ENCODE peak calls at places on chromosomes 12 and 14, in eight cellular contexts. One of them, this sample, is unnamed.

GRCh38 chr12:127383281-127383680 is 883.7 kb upstream of the TMEM132C start:
- DNase-seq in AG08395: peak; percentile 52
- DNase-seq in NCI-H774: no peak
- DNase-seq in amygdala: no peak
- DNase-seq in mesothelial cell of epicardium: no peak
- DNase-seq in kidney epithelial cell: no peak
- DNase-seq in activated CD4-positive, CD25-positive, alpha-beta regulatory T cell: no peak
- DNase-seq in stimulated activated CD4-positive, alpha-beta T cell treated with anti-CD3 and anti-CD28 coated beads, Interleukin-12 subunit alpha, Interleukin-12 subunit beta, amount 100 ng/mL, for 4 hours: no peak
- DNase-seq in this sample: no peak

GRCh38 chr12:43789941-43790340 is 16.2 kb downstream of the TWF1 start:
- DNase-seq in amygdala: no peak
- DNase-seq in mesothelial cell of epicardium: no peak
- DNase-seq in activated CD4-positive, CD25-positive, alpha-beta regulatory T cell: no peak
- DNase-seq in AG08395: no peak
- DNase-seq in NCI-H774: no peak
- DNase-seq in stimulated activated CD4-positive, alpha-beta T cell treated with anti-CD3 and anti-CD28 coated beads, Interleukin-12 subunit alpha, Interleukin-12 subunit beta, amount 100 ng/mL, for 4 hours: no peak
- DNase-seq in kidney epithelial cell: no peak
- DNase-seq in this sample: no peak

GRCh38 chr12:80857311-80857710 is 80.4 kb downstream of the LIN7A start:
- DNase-seq in NCI-H774: no peak
- DNase-seq in stimulated activated CD4-positive, alpha-beta T cell treated with anti-CD3 and anti-CD28 coated beads, Interleukin-12 subunit alpha, Interleukin-12 subunit beta, amount 100 ng/mL, for 4 hours: no peak
- DNase-seq in activated CD4-positive, CD25-positive, alpha-beta regulatory T cell: no peak
- DNase-seq in amygdala: no peak
- DNase-seq in kidney epithelial cell: no peak
- DNase-seq in AG08395: peak; percentile 37
- DNase-seq in mesothelial cell of epicardium: no peak
- DNase-seq in this sample: no peak

GRCh38 chr12:59164991-59165718 is 244.9 kb upstream of the LRIG3 start:
- DNase-seq in kidney epithelial cell: no peak
- DNase-seq in stimulated activated CD4-positive, alpha-beta T cell treated with anti-CD3 and anti-CD28 coated beads, Interleukin-12 subunit alpha, Interleukin-12 subunit beta, amount 100 ng/mL, for 4 hours: no peak
- DNase-seq in mesothelial cell of epicardium: no peak
- DNase-seq in AG08395: peak; percentile 35
- DNase-seq in activated CD4-positive, CD25-positive, alpha-beta regulatory T cell: no peak
- DNase-seq in NCI-H774: no peak
- DNase-seq in amygdala: no peak
- DNase-seq in this sample: no peak

GRCh38 chr12:131275824-131276223 is 322.1 kb downstream of the ADGRD1 start:
- DNase-seq in mesothelial cell of epicardium: no peak
- DNase-seq in amygdala: no peak
- DNase-seq in stimulated activated CD4-positive, alpha-beta T cell treated with anti-CD3 and anti-CD28 coated beads, Interleukin-12 subunit alpha, Interleukin-12 subunit beta, amount 100 ng/mL, for 4 hours: no peak
- DNase-seq in kidney epithelial cell: no peak
- DNase-seq in NCI-H774: no peak
- DNase-seq in AG08395: no peak
- DNase-seq in activated CD4-positive, CD25-positive, alpha-beta regulatory T cell: no peak
- DNase-seq in this sample: no peak

GRCh38 chr12:76711241-76711640 is 52.7 kb upstream of the ZDHHC17 start:
- DNase-seq in activated CD4-positive, CD25-positive, alpha-beta regulatory T cell: no peak
- DNase-seq in stimulated activated CD4-positive, alpha-beta T cell treated with anti-CD3 and anti-CD28 coated beads, Interleukin-12 subunit alpha, Interleukin-12 subunit beta, amount 100 ng/mL, for 4 hours: no peak
- DNase-seq in AG08395: no peak
- DNase-seq in amygdala: no peak
- DNase-seq in NCI-H774: no peak
- DNase-seq in kidney epithelial cell: no peak
- DNase-seq in mesothelial cell of epicardium: no peak
- DNase-seq in this sample: no peak

GRCh38 chr14:66859063-66859671 is 330.1 kb upstream of the GARIN2 start:
- DNase-seq in AG08395: no peak
- DNase-seq in mesothelial cell of epicardium: no peak
- DNase-seq in NCI-H774: no peak
- DNase-seq in amygdala: no peak
- DNase-seq in activated CD4-positive, CD25-positive, alpha-beta regulatory T cell: no peak
- DNase-seq in kidney epithelial cell: no peak
- DNase-seq in stimulated activated CD4-positive, alpha-beta T cell treated with anti-CD3 and anti-CD28 coated beads, Interleukin-12 subunit alpha, Interleukin-12 subunit beta, amount 100 ng/mL, for 4 hours: no peak
- DNase-seq in this sample: no peak

GRCh38 chr12:126384029-126384564 is 1318.9 kb downstream of the AACS start:
- DNase-seq in activated CD4-positive, CD25-positive, alpha-beta regulatory T cell: no peak
- DNase-seq in NCI-H774: peak; percentile 36
- DNase-seq in stimulated activated CD4-positive, alpha-beta T cell treated with anti-CD3 and anti-CD28 coated beads, Interleukin-12 subunit alpha, Interleukin-12 subunit beta, amount 100 ng/mL, for 4 hours: no peak
- DNase-seq in kidney epithelial cell: no peak
- DNase-seq in amygdala: no peak
- DNase-seq in AG08395: no peak
- DNase-seq in mesothelial cell of epicardium: no peak
- DNase-seq in this sample: no peak

GRCh38 chr12:6828671-6829531 is 694 bp downstream of the P3H3 start:
- DNase-seq in activated CD4-positive, CD25-positive, alpha-beta regulatory T cell: no peak
- DNase-seq in AG08395: peak; percentile 73
- DNase-seq in amygdala: no peak
- DNase-seq in kidney epithelial cell: no peak
- DNase-seq in NCI-H774: peak; percentile 17
- DNase-seq in mesothelial cell of epicardium: no peak
- DNase-seq in stimulated activated CD4-positive, alpha-beta T cell treated with anti-CD3 and anti-CD28 coated beads, Interleukin-12 subunit alpha, Interleukin-12 subunit beta, amount 100 ng/mL, for 4 hours: peak; percentile 44
- DNase-seq in this sample: no peak

GRCh38 chr12:6205144-6205539 is 4.9 kb downstream of the CD9 start:
- DNase-seq in kidney epithelial cell: no peak
- DNase-seq in amygdala: no peak
- DNase-seq in mesothelial cell of epicardium: no peak
- DNase-seq in activated CD4-positive, CD25-positive, alpha-beta regulatory T cell: no peak
- DNase-seq in AG08395: no peak
- DNase-seq in NCI-H774: no peak
- DNase-seq in stimulated activated CD4-positive, alpha-beta T cell treated with anti-CD3 and anti-CD28 coated beads, Interleukin-12 subunit alpha, Interleukin-12 subunit beta, amount 100 ng/mL, for 4 hours: no peak
- DNase-seq in this sample: no peak

GRCh38 chr12:6323340-6323994 is 13.0 kb downstream of the PLEKHG6 start:
- DNase-seq in NCI-H774: no peak
- DNase-seq in activated CD4-positive, CD25-positive, alpha-beta regulatory T cell: no peak
- DNase-seq in stimulated activated CD4-positive, alpha-beta T cell treated with anti-CD3 and anti-CD28 coated beads, Interleukin-12 subunit alpha, Interleukin-12 subunit beta, amount 100 ng/mL, for 4 hours: no peak
- DNase-seq in amygdala: no peak
- DNase-seq in mesothelial cell of epicardium: no peak
- DNase-seq in kidney epithelial cell: peak; percentile 89
- DNase-seq in AG08395: peak; percentile 92
- DNase-seq in this sample: no peak

GRCh38 chr12:4281173-4281654 is 7.7 kb downstream of the CCND2 start:
- DNase-seq in activated CD4-positive, CD25-positive, alpha-beta regulatory T cell: no peak
- DNase-seq in kidney epithelial cell: no peak
- DNase-seq in AG08395: no peak
- DNase-seq in mesothelial cell of epicardium: no peak
- DNase-seq in amygdala: no peak
- DNase-seq in NCI-H774: no peak
- DNase-seq in stimulated activated CD4-positive, alpha-beta T cell treated with anti-CD3 and anti-CD28 coated beads, Interleukin-12 subunit alpha, Interleukin-12 subunit beta, amount 100 ng/mL, for 4 hours: no peak
- DNase-seq in this sample: no peak

GRCh38 chr14:103692159-103692558 is 23.1 kb downstream of the XRCC3 start:
- DNase-seq in stimulated activated CD4-positive, alpha-beta T cell treated with anti-CD3 and anti-CD28 coated beads, Interleukin-12 subunit alpha, Interleukin-12 subunit beta, amount 100 ng/mL, for 4 hours: no peak
- DNase-seq in activated CD4-positive, CD25-positive, alpha-beta regulatory T cell: no peak
- DNase-seq in NCI-H774: no peak
- DNase-seq in amygdala: no peak
- DNase-seq in AG08395: no peak
- DNase-seq in mesothelial cell of epicardium: no peak
- DNase-seq in kidney epithelial cell: no peak
- DNase-seq in this sample: peak; percentile 55

GRCh38 chr14:80216818-80217217 is 5.5 kb upstream of the DIO2 start:
- DNase-seq in stimulated activated CD4-positive, alpha-beta T cell treated with anti-CD3 and anti-CD28 coated beads, Interleukin-12 subunit alpha, Interleukin-12 subunit beta, amount 100 ng/mL, for 4 hours: no peak
- DNase-seq in AG08395: no peak
- DNase-seq in kidney epithelial cell: no peak
- DNase-seq in mesothelial cell of epicardium: no peak
- DNase-seq in activated CD4-positive, CD25-positive, alpha-beta regulatory T cell: no peak
- DNase-seq in amygdala: no peak
- DNase-seq in NCI-H774: no peak
- DNase-seq in this sample: no peak

GRCh38 chr12:18141583-18141982 is 51.6 kb upstream of the RERGL start:
- DNase-seq in NCI-H774: peak; percentile 5
- DNase-seq in AG08395: peak; percentile 6
- DNase-seq in stimulated activated CD4-positive, alpha-beta T cell treated with anti-CD3 and anti-CD28 coated beads, Interleukin-12 subunit alpha, Interleukin-12 subunit beta, amount 100 ng/mL, for 4 hours: no peak
- DNase-seq in amygdala: no peak
- DNase-seq in activated CD4-positive, CD25-positive, alpha-beta regulatory T cell: no peak
- DNase-seq in mesothelial cell of epicardium: no peak
- DNase-seq in kidney epithelial cell: peak; percentile 32
- DNase-seq in this sample: no peak

GRCh38 chr12:51409846-51410245 is 14.8 kb upstream of the SLC4A8 start:
- DNase-seq in AG08395: no peak
- DNase-seq in stimulated activated CD4-positive, alpha-beta T cell treated with anti-CD3 and anti-CD28 coated beads, Interleukin-12 subunit alpha, Interleukin-12 subunit beta, amount 100 ng/mL, for 4 hours: no peak
- DNase-seq in mesothelial cell of epicardium: no peak
- DNase-seq in amygdala: no peak
- DNase-seq in kidney epithelial cell: no peak
- DNase-seq in activated CD4-positive, CD25-positive, alpha-beta regulatory T cell: no peak
- DNase-seq in NCI-H774: no peak
- DNase-seq in this sample: no peak

GRCh38 chr12:46370792-46371717 is 1.5 kb downstream of the SLC38A2 start:
- DNase-seq in activated CD4-positive, CD25-positive, alpha-beta regulatory T cell: peak; percentile 89
- DNase-seq in NCI-H774: peak; percentile 84
- DNase-seq in stimulated activated CD4-positive, alpha-beta T cell treated with anti-CD3 and anti-CD28 coated beads, Interleukin-12 subunit alpha, Interleukin-12 subunit beta, amount 100 ng/mL, for 4 hours: peak; percentile 92
- DNase-seq in kidney epithelial cell: no peak
- DNase-seq in mesothelial cell of epicardium: peak; percentile 89
- DNase-seq in amygdala: peak; percentile 75
- DNase-seq in AG08395: peak; percentile 85
- DNase-seq in this sample: peak; percentile 95

GRCh38 chr12:991350-992278 is 591 bp downstream of the ERC1 start:
- DNase-seq in mesothelial cell of epicardium: peak; percentile 21
- DNase-seq in stimulated activated CD4-positive, alpha-beta T cell treated with anti-CD3 and anti-CD28 coated beads, Interleukin-12 subunit alpha, Interleukin-12 subunit beta, amount 100 ng/mL, for 4 hours: no peak
- DNase-seq in AG08395: no peak
- DNase-seq in kidney epithelial cell: no peak
- DNase-seq in amygdala: no peak
- DNase-seq in activated CD4-positive, CD25-positive, alpha-beta regulatory T cell: no peak
- DNase-seq in NCI-H774: peak; percentile 75
- DNase-seq in this sample: no peak

GRCh38 chr14:26598672-26599131 is 869 bp upstream of the NOVA1 start:
- DNase-seq in kidney epithelial cell: no peak
- DNase-seq in AG08395: no peak
- DNase-seq in NCI-H774: no peak
- DNase-seq in amygdala: no peak
- DNase-seq in stimulated activated CD4-positive, alpha-beta T cell treated with anti-CD3 and anti-CD28 coated beads, Interleukin-12 subunit alpha, Interleukin-12 subunit beta, amount 100 ng/mL, for 4 hours: no peak
- DNase-seq in activated CD4-positive, CD25-positive, alpha-beta regulatory T cell: no peak
- DNase-seq in mesothelial cell of epicardium: no peak
- DNase-seq in this sample: no peak

GRCh38 chr12:108826115-108826806 is 31.1 kb downstream of the SSH1 start:
- DNase-seq in mesothelial cell of epicardium: no peak
- DNase-seq in NCI-H774: no peak
- DNase-seq in stimulated activated CD4-positive, alpha-beta T cell treated with anti-CD3 and anti-CD28 coated beads, Interleukin-12 subunit alpha, Interleukin-12 subunit beta, amount 100 ng/mL, for 4 hours: no peak
- DNase-seq in AG08395: peak; percentile 93
- DNase-seq in kidney epithelial cell: peak; percentile 90
- DNase-seq in activated CD4-positive, CD25-positive, alpha-beta regulatory T cell: no peak
- DNase-seq in amygdala: no peak
- DNase-seq in this sample: no peak

GRCh38 chr12:124032265-124032886 is 59.4 kb downstream of the ZNF664 start:
- DNase-seq in stimulated activated CD4-positive, alpha-beta T cell treated with anti-CD3 and anti-CD28 coated beads, Interleukin-12 subunit alpha, Interleukin-12 subunit beta, amount 100 ng/mL, for 4 hours: no peak
- DNase-seq in NCI-H774: peak; percentile 35
- DNase-seq in kidney epithelial cell: no peak
- DNase-seq in mesothelial cell of epicardium: no peak
- DNase-seq in AG08395: peak; percentile 86
- DNase-seq in amygdala: no peak
- DNase-seq in activated CD4-positive, CD25-positive, alpha-beta regulatory T cell: no peak
- DNase-seq in this sample: no peak

GRCh38 chr14:66395300-66395699 is 90.9 kb upstream of the CCDC196 start:
- DNase-seq in AG08395: no peak
- DNase-seq in amygdala: no peak
- DNase-seq in kidney epithelial cell: no peak
- DNase-seq in activated CD4-positive, CD25-positive, alpha-beta regulatory T cell: no peak
- DNase-seq in mesothelial cell of epicardium: no peak
- DNase-seq in NCI-H774: no peak
- DNase-seq in stimulated activated CD4-positive, alpha-beta T cell treated with anti-CD3 and anti-CD28 coated beads, Interleukin-12 subunit alpha, Interleukin-12 subunit beta, amount 100 ng/mL, for 4 hours: no peak
- DNase-seq in this sample: no peak

GRCh38 chr14:67665886-67666285 is 8.5 kb downstream of the VTI1B start:
- DNase-seq in NCI-H774: no peak
- DNase-seq in kidney epithelial cell: no peak
- DNase-seq in amygdala: no peak
- DNase-seq in stimulated activated CD4-positive, alpha-beta T cell treated with anti-CD3 and anti-CD28 coated beads, Interleukin-12 subunit alpha, Interleukin-12 subunit beta, amount 100 ng/mL, for 4 hours: no peak
- DNase-seq in AG08395: peak; percentile 52
- DNase-seq in activated CD4-positive, CD25-positive, alpha-beta regulatory T cell: no peak
- DNase-seq in mesothelial cell of epicardium: no peak
- DNase-seq in this sample: no peak

GRCh38 chr12:22474970-22475720 is 69.2 kb downstream of the C2CD5 start:
- DNase-seq in activated CD4-positive, CD25-positive, alpha-beta regulatory T cell: no peak
- DNase-seq in kidney epithelial cell: no peak
- DNase-seq in AG08395: no peak
- DNase-seq in mesothelial cell of epicardium: no peak
- DNase-seq in amygdala: no peak
- DNase-seq in NCI-H774: no peak
- DNase-seq in stimulated activated CD4-positive, alpha-beta T cell treated with anti-CD3 and anti-CD28 coated beads, Interleukin-12 subunit alpha, Interleukin-12 subunit beta, amount 100 ng/mL, for 4 hours: no peak
- DNase-seq in this sample: no peak

GRCh38 chr14:28676481-28676880 is 90.1 kb upstream of the FOXG1 start:
- DNase-seq in NCI-H774: no peak
- DNase-seq in kidney epithelial cell: peak; percentile 63
- DNase-seq in stimulated activated CD4-positive, alpha-beta T cell treated with anti-CD3 and anti-CD28 coated beads, Interleukin-12 subunit alpha, Interleukin-12 subunit beta, amount 100 ng/mL, for 4 hours: no peak
- DNase-seq in amygdala: no peak
- DNase-seq in mesothelial cell of epicardium: no peak
- DNase-seq in activated CD4-positive, CD25-positive, alpha-beta regulatory T cell: no peak
- DNase-seq in AG08395: no peak
- DNase-seq in this sample: no peak

GRCh38 chr12:75738486-75738885 is 227.1 kb upstream of the KRR1 start:
- DNase-seq in AG08395: peak; percentile 36
- DNase-seq in mesothelial cell of epicardium: no peak
- DNase-seq in NCI-H774: no peak
- DNase-seq in activated CD4-positive, CD25-positive, alpha-beta regulatory T cell: no peak
- DNase-seq in kidney epithelial cell: no peak
- DNase-seq in stimulated activated CD4-positive, alpha-beta T cell treated with anti-CD3 and anti-CD28 coated beads, Interleukin-12 subunit alpha, Interleukin-12 subunit beta, amount 100 ng/mL, for 4 hours: peak; percentile 15
- DNase-seq in amygdala: no peak
- DNase-seq in this sample: no peak

GRCh38 chr12:130016986-130017385 is 113.2 kb upstream of the TMEM132D start:
- DNase-seq in amygdala: no peak
- DNase-seq in kidney epithelial cell: no peak
- DNase-seq in activated CD4-positive, CD25-positive, alpha-beta regulatory T cell: no peak
- DNase-seq in mesothelial cell of epicardium: no peak
- DNase-seq in NCI-H774: no peak
- DNase-seq in AG08395: no peak
- DNase-seq in stimulated activated CD4-positive, alpha-beta T cell treated with anti-CD3 and anti-CD28 coated beads, Interleukin-12 subunit alpha, Interleukin-12 subunit beta, amount 100 ng/mL, for 4 hours: no peak
- DNase-seq in this sample: no peak

GRCh38 chr12:58202933-58203713 is 261.8 kb downstream of the ATP23 start:
- DNase-seq in mesothelial cell of epicardium: no peak
- DNase-seq in amygdala: no peak
- DNase-seq in kidney epithelial cell: no peak
- DNase-seq in activated CD4-positive, CD25-positive, alpha-beta regulatory T cell: no peak
- DNase-seq in NCI-H774: peak; percentile 14
- DNase-seq in AG08395: no peak
- DNase-seq in stimulated activated CD4-positive, alpha-beta T cell treated with anti-CD3 and anti-CD28 coated beads, Interleukin-12 subunit alpha, Interleukin-12 subunit beta, amount 100 ng/mL, for 4 hours: no peak
- DNase-seq in this sample: no peak

GRCh38 chr12:113398346-113399290 is 5.1 kb downstream of the SDS start:
- DNase-seq in AG08395: no peak
- DNase-seq in activated CD4-positive, CD25-positive, alpha-beta regulatory T cell: no peak
- DNase-seq in amygdala: no peak
- DNase-seq in mesothelial cell of epicardium: no peak
- DNase-seq in kidney epithelial cell: no peak
- DNase-seq in NCI-H774: no peak
- DNase-seq in stimulated activated CD4-positive, alpha-beta T cell treated with anti-CD3 and anti-CD28 coated beads, Interleukin-12 subunit alpha, Interleukin-12 subunit beta, amount 100 ng/mL, for 4 hours: no peak
- DNase-seq in this sample: no peak